ENCODE peak calls at places on chromosomes 7 and 10, in ten cellular contexts. J is T47D; I is neural progenitor cell; V is brain microvascular endothelial cell; R is Right ventricle myocardium superior; G is ecto neural progenitor cell; L is HCT116; E is Ammon's horn; X is activated naive CD4-positive, alpha-beta T cell; W is fibroblast of mammary gland. H is an unnamed sample.

GRCh38 chr7:114426824-114427223 is 12.2 kb downstream of the FOXP2 start:
- DNase-seq in J (peak), I (peak), V (peak), R (no peak), G (no peak), L (peak), E (no peak), X (no peak), W (peak), H (no peak)

GRCh38 chr10:74079914-74080590 is 70.6 kb downstream of the AP3M1 start:
- DNase-seq in J (no peak), I (no peak), V (no peak), R (no peak), G (no peak), L (peak), E (no peak), X (no peak), W (no peak), H (no peak)

GRCh38 chr10:58280982-58281752 is 12.2 kb downstream of the CISD1 start:
- DNase-seq in J (no peak), I (no peak), V (no peak), R (no peak), G (no peak), L (no peak), E (no peak), X (no peak), W (no peak), H (no peak)

GRCh38 chr7:46215987-46216567 is 295.0 kb upstream of the IGFBP3 start:
- DNase-seq in J (no peak), I (peak), V (no peak), R (peak), G (peak), L (no peak), E (no peak), X (no peak), W (no peak), H (peak)

GRCh38 chr7:74280985-74281384 is 8.2 kb upstream of the CLIP2 start:
- DNase-seq in J (no peak), I (no peak), V (peak), R (no peak), G (no peak), L (no peak), E (no peak), X (no peak), W (peak), H (peak)

GRCh38 chr7:18768256-18768655 is 272.7 kb downstream of the HDAC9 start:
- DNase-seq in J (no peak), I (peak), V (peak), R (no peak), G (no peak), L (no peak), E (no peak), X (no peak), W (peak), H (no peak)

GRCh38 chr10:98415710-98416077 is 712 bp upstream of the PYROXD2 start:
- DNase-seq in J (peak), I (peak), V (no peak), R (no peak), G (no peak), L (no peak), E (no peak), X (no peak), W (peak), H (no peak)

GRCh38 chr7:138137423-138138171 is 61.3 kb downstream of the AKR1D1 start:
- DNase-seq in J (no peak), I (no peak), V (no peak), R (no peak), G (no peak), L (no peak), E (no peak), X (no peak), W (no peak), H (peak)

GRCh38 chr7:157139142-157140117 is 704 bp downstream of the UBE3C start:
- DNase-seq in J (peak), I (no peak), V (peak), R (peak), G (peak), L (no peak), E (no peak), X (no peak), W (peak), H (peak)

GRCh38 chr7:70775570-70776156 is 356.3 kb upstream of the GALNT17 start:
- DNase-seq in J (peak), I (no peak), V (no peak), R (no peak), G (no peak), L (no peak), E (no peak), X (no peak), W (peak), H (no peak)

GRCh38 chr7:112898432-112899290 is 108.5 kb upstream of the TMEM168 start:
- DNase-seq in J (peak), I (peak), V (peak), R (no peak), G (no peak), L (peak), E (peak), X (no peak), W (peak), H (peak)

H was measured in trophoblast cell.